ENCODE peak calls at places on chromosomes 12 and 14, in four cellular contexts. N is CD4-positive, alpha-beta memory T cell; Y is anterior cingulate cortex; F is dorsolateral prefrontal cortex. I is an unnamed sample.

GRCh38 chr12:25825494-25825893 is 133.0 kb upstream of the RASSF8 start:
- DNase-seq in N (no peak), F (no peak), Y (no peak), I (no peak)

GRCh38 chr12:25529738-25530137 is 23.3 kb downstream of the LMNTD1 start:
- DNase-seq in Y (no peak), N (no peak), F (no peak), I (no peak)

GRCh38 chr14:87630808-87631207 is 362.2 kb downstream of the GALC start:
- DNase-seq in F (no peak), N (no peak), Y (no peak), I (no peak)

GRCh38 chr12:62536546-62536945 is 69.9 kb downstream of the MON2 start:
- DNase-seq in N (no peak), F (no peak), Y (no peak), I (no peak)

GRCh38 chr12:3613641-3614180 is 122.7 kb downstream of the PRMT8 start:
- DNase-seq in N (no peak), F (no peak), Y (no peak), I (no peak)

GRCh38 chr14:73753887-73754880 is 40.0 kb upstream of the PNMA1 start:
- DNase-seq in Y (peak; percentile 60), F (peak; percentile 75), N (peak; percentile 69), I (no peak)

GRCh38 chr12:119700078-119700477 is 32.1 kb downstream of the PRKAB1 start:
- DNase-seq in Y (no peak), F (no peak), N (no peak), I (no peak)

GRCh38 chr12:31962076-31962475 is 2.9 kb downstream of the RESF1 start:
- DNase-seq in Y (no peak), N (no peak), F (no peak), I (no peak)

GRCh38 chr12:76558684-76559276 is 791 bp downstream of the OSBPL8 start:
- DNase-seq in N (peak; percentile 93), Y (peak; percentile 49), F (peak; percentile 55), I (no peak)

GRCh38 chr12:91274886-91275285 is 92.3 kb upstream of the DCN start:
- DNase-seq in Y (no peak), F (no peak), N (no peak), I (no peak)

GRCh38 chr14:65243766-65244442 is 141.6 kb upstream of the MAX start:
- DNase-seq in F (no peak), N (no peak), Y (no peak), I (no peak)

GRCh38 chr12:30000401-30000800 is 216.7 kb upstream of the TMTC1 start:
- DNase-seq in N (no peak), F (no peak), Y (no peak), I (no peak)

GRCh38 chr14:89661392-89661791 is 244.4 kb upstream of the FOXN3 start:
- DNase-seq in N (no peak), F (no peak), Y (no peak), I (no peak)

GRCh38 chr14:61620130-61620946 is 75.0 kb upstream of the HIF1A start:
- DNase-seq in N (no peak), Y (no peak), F (no peak), I (no peak)

GRCh38 chr12:113474635-113475436 is 3.2 kb upstream of the LHX5 start:
- DNase-seq in Y (no peak), N (no peak), F (no peak), I (no peak)

GRCh38 chr12:20549115-20549719 is 145.9 kb upstream of the SLCO1C1 start:
- DNase-seq in F (no peak), N (no peak), Y (no peak), I (no peak)

GRCh38 chr12:111089616-111090015 is 169.2 kb upstream of the MYL2 start:
- DNase-seq in N (no peak), Y (no peak), F (no peak), I (no peak)

GRCh38 chr14:67853207-67853606 is 33.6 kb downstream of the RAD51B start:
- DNase-seq in F (no peak), Y (no peak), N (no peak), I (no peak)

GRCh38 chr14:100972134-100972905 is 68.8 kb upstream of the RTL1 start:
- DNase-seq in F (no peak), Y (no peak), N (no peak), I (no peak)

GRCh38 chr12:80593766-80594165 is 113.7 kb upstream of the MYF6 start:
- DNase-seq in Y (no peak), F (no peak), N (no peak), I (no peak)

GRCh38 chr12:1289371-1290155 is 298.5 kb downstream of the ERC1 start:
- DNase-seq in N (no peak), F (no peak), Y (no peak), I (no peak)

GRCh38 chr12:122726056-122726558 is 4.5 kb downstream of the HCAR1 start:
- DNase-seq in Y (no peak), F (no peak), N (peak; percentile 58), I (no peak)

GRCh38 chr14:78162202-78162601 is 8.0 kb upstream of the NRXN3 start:
- DNase-seq in N (no peak), F (no peak), Y (no peak), I (no peak)

GRCh38 chr12:52575256-52575655 is 1.6 kb upstream of the KRT74 start:
- DNase-seq in F (no peak), N (no peak), Y (no peak), I (no peak)

GRCh38 chr12:5442251-5443006 is 10.5 kb downstream of the NTF3 start:
- DNase-seq in F (no peak), N (no peak), Y (no peak), I (peak; percentile 37)

GRCh38 chr12:111034911-111035577 is 114.7 kb upstream of the MYL2 start:
- DNase-seq in Y (no peak), F (no peak), N (no peak), I (no peak)

I was measured in amniotic stem cell.